ENCODE peak calls at places on chromosomes 7 and 10, in eight cellular contexts. U is K562, G is IMR-90, E is A549, L is WTC11, H is SK-N-SH, O is H1, M is HepG2. Q is an unnamed sample.

GRCh38 chr10:72126184-72126871 is 38.0 kb upstream of the SPOCK2 start:
- DNase-seq in O (no peak), E (peak; percentile 73), G (peak; percentile 75), M (peak; percentile 29), H (peak; percentile 45), U (peak; percentile 40), L (no peak), Q (no peak)

GRCh38 chr10:62354941-62355340 is 19.2 kb upstream of the ZNF365 start:
- DNase-seq in H (no peak), G (peak; percentile 32), M (no peak), E (no peak), O (no peak), L (no peak), U (no peak), Q (no peak)

GRCh38 chr7:20307901-20308300 is 22.8 kb upstream of the ITGB8 start:
- DNase-seq in U (no peak), H (no peak), G (no peak), E (no peak), M (no peak), O (no peak), L (no peak), Q (no peak)

GRCh38 chr7:46759711-46760480 is 822.0 kb downstream of the TNS3 start:
- DNase-seq in H (no peak), M (no peak), G (peak; percentile 38), E (peak; percentile 29), U (no peak), O (no peak), L (no peak), Q (no peak)

GRCh38 chr10:59587083-59587755 is 122.4 kb downstream of the SLC16A9 start:
- DNase-seq in O (no peak), E (no peak), G (no peak), L (no peak), U (no peak), H (no peak), M (no peak), Q (no peak)

GRCh38 chr10:110411047-110411410 is 86.7 kb upstream of the DUSP5 start:
- DNase-seq in M (no peak), U (no peak), H (no peak), E (peak; percentile 67), O (no peak), L (no peak), G (peak; percentile 75), Q (no peak)

GRCh38 chr10:6563075-6563474 is 17.0 kb downstream of the PRKCQ start:
- DNase-seq in M (no peak), U (no peak), L (no peak), G (no peak), E (no peak), H (no peak), O (no peak), Q (no peak)

GRCh38 chr10:49318751-49319150 is 19.8 kb downstream of the C10orf71 start:
- DNase-seq in H (peak; percentile 64), U (no peak), O (no peak), G (no peak), E (no peak), M (no peak), L (no peak), Q (no peak)

GRCh38 chr7:22452142-22452763 is 47.7 kb downstream of the STEAP1B start:
- DNase-seq in M (peak; percentile 47), H (peak; percentile 74), E (peak; percentile 31), G (no peak), O (peak; percentile 25), L (peak; percentile 86), U (peak; percentile 71), Q (no peak)

GRCh38 chr7:135147341-135147898 is 452 bp upstream of the TMEM140 start:
- DNase-seq in G (peak; percentile 37), U (no peak), L (no peak), H (no peak), M (no peak), E (no peak), O (no peak), Q (no peak)

GRCh38 chr10:36475746-36476145 is 649.7 kb upstream of the ANKRD30A start:
- DNase-seq in L (no peak), H (no peak), U (no peak), E (no peak), G (peak; percentile 44), M (no peak), O (no peak), Q (no peak)

GRCh38 chr7:18872344-18872743 is 245.1 kb downstream of the TWIST1 start:
- DNase-seq in L (no peak), O (no peak), H (no peak), G (no peak), E (no peak), M (no peak), U (no peak), Q (no peak)

GRCh38 chr10:62742447-62743105 is 61.9 kb upstream of the ADO start:
- DNase-seq in O (no peak), M (no peak), E (no peak), U (no peak), L (no peak), H (no peak), G (peak; percentile 8), Q (no peak)

GRCh38 chr7:150451097-150451793 is 815 bp downstream of the GIMAP8 start:
- DNase-seq in L (no peak), H (no peak), G (no peak), E (no peak), U (no peak), O (no peak), M (no peak), Q (peak; percentile 79)

GRCh38 chr10:24465899-24466615 is 257.1 kb downstream of the KIAA1217 start:
- DNase-seq in L (no peak), G (peak; percentile 96), U (no peak), E (peak; percentile 83), O (no peak), M (peak; percentile 92), H (no peak), Q (peak; percentile 45)

GRCh38 chr7:25158962-25159361 is 33.9 kb upstream of the CYCS start:
- DNase-seq in U (no peak), G (no peak), L (no peak), E (no peak), H (no peak), O (no peak), M (no peak), Q (no peak)

GRCh38 chr10:609868-610545 is 79.5 kb downstream of the DIP2C start:
- DNase-seq in U (no peak), G (no peak), L (no peak), H (no peak), O (no peak), M (no peak), E (no peak), Q (no peak)

DNA sequence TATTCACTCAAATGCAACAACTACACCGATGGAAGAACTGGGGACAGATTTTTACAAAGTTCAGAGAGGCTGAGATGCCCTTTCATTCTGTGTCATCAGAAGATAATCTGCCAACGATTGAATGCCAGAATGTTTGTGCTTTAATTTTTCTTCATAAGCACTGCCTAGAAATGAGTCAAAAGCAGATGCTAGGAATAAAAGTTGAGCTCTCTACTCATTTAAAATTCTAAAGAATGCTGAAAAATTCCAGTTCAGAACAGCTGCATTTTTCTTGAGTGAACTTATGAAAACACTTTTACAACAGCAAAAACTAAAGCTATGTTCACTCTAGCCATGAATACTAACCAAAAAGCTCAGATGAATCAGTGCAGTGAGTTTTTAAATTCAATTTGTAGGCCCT is 22.3 kb upstream of the FAM133B start:
- DNase-seq in M (no peak), U (no peak), O (no peak), H (no peak), E (no peak), G (peak; percentile 73), L (no peak), Q (no peak)
- TF ChIP-seq USF2 in M (no peak), U (no peak), O (no peak), H (no peak), E (no peak), G (no peak), L (no peak), Q (no peak)

GRCh38 chr10:104089621-104090020 is 3.9 kb upstream of the COL17A1 start:
- DNase-seq in L (no peak), H (no peak), U (no peak), E (no peak), G (no peak), O (no peak), M (no peak), Q (no peak)
- TF ChIP-seq USF2 in L (no peak), H (no peak), U (no peak), E (no peak), G (no peak), O (no peak), M (no peak), Q (no peak)

GRCh38 chr10:69892436-69893215 is 90.9 kb downstream of the COL13A1 start:
- DNase-seq in M (no peak), O (no peak), H (no peak), U (peak; percentile 58), G (no peak), L (no peak), E (no peak), Q (no peak)

GRCh38 chr10:69893271-69893900 is 91.7 kb downstream of the COL13A1 start:
- DNase-seq in E (no peak), L (no peak), G (no peak), O (no peak), H (no peak), U (no peak), M (no peak), Q (no peak)

GRCh38 chr10:69888882-69889584 is 87.3 kb downstream of the COL13A1 start:
- DNase-seq in L (no peak), H (no peak), O (no peak), E (no peak), M (no peak), U (no peak), G (no peak), Q (no peak)

GRCh38 chr10:69891057-69891617 is 89.4 kb downstream of the COL13A1 start:
- DNase-seq in M (no peak), U (no peak), E (no peak), O (no peak), L (no peak), H (no peak), G (no peak), Q (no peak)

GRCh38 chr10:69890065-69890831 is 88.5 kb downstream of the COL13A1 start:
- DNase-seq in M (no peak), L (no peak), H (no peak), O (no peak), E (no peak), G (no peak), U (no peak), Q (no peak)
- TF ChIP-seq USF2 in M (no peak), L (no peak), H (no peak), O (no peak), E (no peak), G (no peak), U (no peak), Q (no peak)

GRCh38 chr7:137930616-137931015 is 71.3 kb downstream of the CREB3L2 start:
- DNase-seq in O (no peak), M (no peak), U (no peak), H (no peak), G (peak; percentile 97), L (no peak), E (peak; percentile 50), Q (no peak)

GRCh38 chr7:137925091-137925490 is 76.8 kb downstream of the CREB3L2 start:
- DNase-seq in G (peak; percentile 56), U (no peak), L (no peak), O (no peak), M (no peak), E (no peak), H (no peak), Q (no peak)

GRCh38 chr7:137928626-137929025 is 73.3 kb downstream of the CREB3L2 start:
- DNase-seq in U (no peak), G (no peak), H (no peak), E (no peak), O (no peak), L (no peak), M (no peak), Q (no peak)

GRCh38 chr7:137925754-137926153 is 76.1 kb downstream of the CREB3L2 start:
- DNase-seq in G (no peak), M (no peak), E (no peak), U (no peak), O (no peak), H (no peak), L (no peak), Q (no peak)

GRCh38 chr7:137927386-137927785 is 74.5 kb downstream of the CREB3L2 start:
- DNase-seq in L (no peak), G (no peak), U (no peak), M (no peak), H (no peak), E (no peak), O (no peak), Q (no peak)
- TF ChIP-seq USF2 in L (no peak), G (no peak), U (no peak), M (no peak), H (no peak), E (no peak), O (no peak), Q (no peak)